ENCODE peak calls at places on chromosomes 2 and 18, in seven cellular contexts. V is OCI-LY7, C is endothelial cell of umbilical vein, D is hepatocyte, P is PC-9, O is GM12878, F is K562. J is an unnamed sample.

GRCh38 chr2:171878481-171878993 is 15.5 kb downstream of the SLC25A12 start:
- DNase-seq in V (no peak), C (peak), D (peak), P (no peak), O (no peak), F (no peak), J (peak)

GRCh38 chr2:66771359-66771978 is 336.5 kb downstream of the MEIS1 start:
- DNase-seq in V (no peak), C (no peak), D (no peak), P (no peak), O (no peak), F (no peak), J (peak)

GRCh38 chr18:12839526-12840196 is 44.4 kb downstream of the PTPN2 start:
- DNase-seq in V (peak), C (no peak), D (no peak), P (no peak), O (peak), F (no peak), J (peak)

GRCh38 chr2:138846216-138846821 is 66.1 kb upstream of the NXPH2 start:
- DNase-seq in V (peak), C (peak), D (peak), P (no peak), O (no peak), F (peak), J (no peak)

GRCh38 chr2:207317358-207317984 is 151.7 kb upstream of the KLF7 start:
- DNase-seq in V (no peak), C (no peak), D (no peak), P (no peak), O (no peak), F (no peak), J (no peak)

GRCh38 chr2:58186501-58186900 is 54.6 kb downstream of the FANCL start:
- DNase-seq in V (no peak), C (no peak), D (no peak), P (no peak), O (no peak), F (no peak), J (no peak)

GRCh38 chr2:59025157-59025757 is 784.1 kb upstream of the FANCL start:
- DNase-seq in V (peak), C (peak), D (peak), P (no peak), O (no peak), F (peak), J (no peak)

GRCh38 chr18:77130229-77131099 is 2.1 kb downstream of the MBP start:
- DNase-seq in V (no peak), C (no peak), D (no peak), P (no peak), O (no peak), F (no peak), J (no peak)

GRCh38 chr18:13185675-13186198 is 32.8 kb upstream of the LDLRAD4 start:
- DNase-seq in V (no peak), C (no peak), D (no peak), P (no peak), O (no peak), F (no peak), J (no peak)

GRCh38 chr18:41121116-41121826 is 833.8 kb upstream of the PIK3C3 start:
- DNase-seq in V (no peak), C (peak), D (no peak), P (no peak), O (no peak), F (no peak), J (peak)

GRCh38 chr2:119066272-119066804 is 92.2 kb downstream of the C1QL2 start:
- DNase-seq in V (no peak), C (no peak), D (no peak), P (no peak), O (no peak), F (no peak), J (peak)

GRCh38 chr18:25941556-25941955 is 148.9 kb downstream of the SS18 start:
- DNase-seq in V (no peak), C (no peak), D (no peak), P (no peak), O (no peak), F (no peak), J (no peak)

GRCh38 chr2:84889332-84889731 is 8.4 kb upstream of the TRABD2A start:
- DNase-seq in V (peak), C (no peak), D (no peak), P (no peak), O (no peak), F (no peak), J (no peak)

GRCh38 chr2:70527447-70528080 is 26.1 kb downstream of the TGFA start:
- DNase-seq in V (no peak), C (no peak), D (no peak), P (no peak), O (no peak), F (no peak), J (no peak)

GRCh38 chr2:233853353-233853752 is 982 bp downstream of the HJURP start:
- DNase-seq in V (no peak), C (no peak), D (no peak), P (no peak), O (no peak), F (no peak), J (no peak)

GRCh38 chr18:48342125-48342524 is 67.1 kb downstream of the ZBTB7C start:
- DNase-seq in V (no peak), C (no peak), D (no peak), P (no peak), O (no peak), F (no peak), J (no peak)

GRCh38 chr2:145736901-145737300 is 1217.0 kb upstream of the ZEB2 start:
- DNase-seq in V (no peak), C (no peak), D (no peak), P (no peak), O (no peak), F (no peak), J (peak)

GRCh38 chr2:139142252-139142651 is 362.1 kb upstream of the NXPH2 start:
- DNase-seq in V (peak), C (peak), D (peak), P (no peak), O (no peak), F (no peak), J (peak)

DNA sequence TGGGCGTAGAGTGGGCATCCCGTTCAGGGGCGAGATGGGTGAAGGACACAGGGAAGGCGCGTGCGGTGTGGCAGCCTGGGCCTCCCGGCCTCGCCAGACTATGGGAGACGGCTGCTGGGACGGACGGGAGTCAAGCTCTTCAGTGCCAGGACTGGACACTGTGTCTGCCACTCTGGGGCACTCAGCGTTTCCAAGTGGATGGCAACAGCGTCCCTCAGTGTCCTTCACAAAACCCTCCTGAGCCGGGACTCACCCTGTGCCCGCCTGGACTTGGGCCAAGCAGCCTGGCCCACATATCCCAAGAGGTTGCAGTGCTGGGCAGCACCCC is 16.3 kb upstream of the BOK start:
- DNase-seq in V (no peak), C (no peak), D (no peak), P (no peak), O (no peak), F (no peak), J (no peak)
- H3K4me2 ChIP-seq in V (no peak), C (no peak), D (no peak), P (no peak), O (no peak), F (no peak), J (no peak)

GRCh38 chr2:98773169-98773568 is 42.2 kb upstream of the MGAT4A start:
- DNase-seq in V (no peak), C (no peak), D (no peak), P (no peak), O (no peak), F (no peak), J (no peak)
- H2AFZ ChIP-seq in V (no peak), C (no peak), D (no peak), P (no peak), O (no peak), F (no peak), J (no peak)

GRCh38 chr2:28380185-28380584 is 12.5 kb upstream of the FOSL2 start:
- DNase-seq in V (no peak), C (no peak), D (no peak), P (no peak), O (no peak), F (no peak), J (no peak)
- H3K4me2 ChIP-seq in V (no peak), C (no peak), D (no peak), P (no peak), O (no peak), F (no peak), J (no peak)

GRCh38 chr2:105649534-105649933 is 95.2 kb upstream of the NCK2 start:
- DNase-seq in V (no peak), C (no peak), D (no peak), P (no peak), O (no peak), F (no peak), J (no peak)

GRCh38 chr2:105655244-105655643 is 89.5 kb upstream of the NCK2 start:
- DNase-seq in V (no peak), C (no peak), D (no peak), P (peak), O (no peak), F (no peak), J (no peak)

GRCh38 chr2:105654474-105655004 is 90.2 kb upstream of the NCK2 start:
- DNase-seq in V (no peak), C (no peak), D (no peak), P (no peak), O (no peak), F (no peak), J (no peak)

GRCh38 chr2:105652014-105652796 is 92.5 kb upstream of the NCK2 start:
- DNase-seq in V (no peak), C (no peak), D (no peak), P (no peak), O (no peak), F (no peak), J (no peak)

GRCh38 chr2:105653313-105653712 is 91.4 kb upstream of the NCK2 start:
- DNase-seq in V (no peak), C (no peak), D (no peak), P (no peak), O (no peak), F (no peak), J (no peak)
- H2AFZ ChIP-seq in V (no peak), C (no peak), D (no peak), P (no peak), O (no peak), F (no peak), J (no peak)